ENCODE peak calls at places on chromosomes 7 and 10, in five cellular contexts. S, T, F, E and H are unnamed samples.

GRCh38 chr7:29955799-29956476 is 33.7 kb downstream of the SCRN1 start:
- DNase-seq in S (no peak), T (no peak), F (no peak), E (no peak), H (no peak)

GRCh38 chr10:77795426-77796055 is 131.0 kb downstream of the DLG5 start:
- DNase-seq in S (no peak), T (no peak), F (no peak), E (no peak), H (no peak)

GRCh38 chr10:73999703-74000102 is 1.8 kb downstream of the VCL start:
- DNase-seq in S (no peak), T (no peak), F (no peak), E (peak), H (no peak)

GRCh38 chr7:12881712-12882111 is 194.3 kb downstream of the ARL4A start:
- DNase-seq in S (no peak), T (no peak), F (no peak), E (no peak), H (no peak)

GRCh38 chr7:158028971-158029370 is 558.7 kb downstream of the PTPRN2 start:
- DNase-seq in S (no peak), T (no peak), F (no peak), E (no peak), H (no peak)

GRCh38 chr7:143480501-143480900 is 2.8 kb downstream of the TAS2R41 start:
- DNase-seq in S (no peak), T (no peak), F (no peak), E (no peak), H (no peak)

GRCh38 chr7:132932321-132933075 is 149.4 kb downstream of the CHCHD3 start:
- DNase-seq in S (no peak), T (no peak), F (no peak), E (no peak), H (no peak)

GRCh38 chr10:58998924-58999713 is 177.3 kb upstream of the PHYHIPL start:
- DNase-seq in S (no peak), T (no peak), F (no peak), E (no peak), H (no peak)

DNA sequence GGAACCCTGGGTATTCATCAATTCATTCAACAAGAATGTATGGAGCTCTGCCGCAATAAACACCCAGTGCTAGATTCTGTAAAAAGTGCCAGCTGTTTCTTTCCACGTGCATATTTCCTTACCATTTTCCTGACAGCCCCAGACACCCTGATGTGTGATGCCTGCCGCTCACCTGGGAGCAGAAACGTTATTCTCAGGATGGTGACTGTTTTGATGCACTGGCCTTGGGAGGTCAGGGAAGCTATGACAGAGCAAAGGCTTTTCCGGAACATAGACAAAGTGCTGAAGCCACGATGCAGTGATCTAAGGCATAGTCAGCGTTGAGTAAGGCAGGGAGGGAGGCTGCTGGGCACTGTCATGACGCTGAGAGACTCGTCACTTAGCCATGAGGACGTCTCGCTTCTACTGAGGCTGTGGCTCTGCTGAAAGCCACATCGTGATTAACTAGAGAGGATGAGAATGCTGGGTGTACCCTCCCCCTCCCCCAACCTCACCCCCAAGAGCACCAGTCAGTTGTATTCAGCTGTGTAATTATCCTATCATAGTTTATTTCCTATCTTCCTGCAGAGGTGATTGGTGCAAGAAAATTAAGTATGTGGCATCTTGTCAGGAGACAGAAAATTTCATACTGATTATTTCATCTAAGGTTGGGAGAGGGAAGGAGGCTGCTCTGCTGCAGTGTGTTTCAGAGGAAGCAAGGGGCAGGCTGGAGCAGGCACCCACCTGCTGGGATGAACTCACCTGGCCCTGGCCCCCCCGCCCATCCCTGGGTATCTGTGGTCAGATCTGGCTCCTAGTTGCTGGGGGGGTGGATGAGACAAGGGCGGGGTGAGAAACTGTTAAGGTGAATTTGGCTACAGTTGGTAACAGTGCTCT is 48.8 kb upstream of the SMNDC1 start:
- DNase-seq in S (no peak), T (no peak), F (peak), E (no peak), H (no peak)
- TF ChIP-seq FOXM1 in S (no peak), T (no peak), F (no peak), E (no peak), H (no peak)

DNA sequence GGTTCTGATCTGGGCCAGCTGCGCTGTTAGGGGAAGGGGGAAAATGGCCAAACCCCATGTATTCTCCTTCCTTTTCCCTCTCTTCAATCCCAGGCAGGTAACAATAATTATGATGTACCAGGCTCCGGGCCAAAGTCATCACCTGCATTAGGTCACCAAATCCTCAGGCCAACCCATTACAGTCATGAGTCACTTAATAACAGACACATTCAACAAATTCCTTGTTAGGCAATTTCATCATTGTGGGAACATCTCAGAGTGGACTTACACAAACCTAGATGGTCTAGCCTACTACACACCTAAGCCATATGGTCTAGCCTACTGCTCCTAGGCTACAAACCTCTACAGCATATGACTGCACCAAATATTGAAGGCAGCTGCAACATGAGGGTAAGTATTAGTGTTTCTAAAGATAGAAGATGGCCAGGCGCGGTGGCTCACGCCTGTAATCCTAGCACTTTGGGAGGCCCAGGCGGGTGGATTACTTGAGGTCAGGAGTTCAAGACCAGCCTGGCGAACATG is 2.2 kb upstream of the HSPB1 start:
- DNase-seq in S (no peak), T (no peak), F (no peak), E (peak), H (no peak)
- TF ChIP-seq FOXM1 in S (no peak), T (no peak), F (no peak), E (no peak), H (no peak)

DNA sequence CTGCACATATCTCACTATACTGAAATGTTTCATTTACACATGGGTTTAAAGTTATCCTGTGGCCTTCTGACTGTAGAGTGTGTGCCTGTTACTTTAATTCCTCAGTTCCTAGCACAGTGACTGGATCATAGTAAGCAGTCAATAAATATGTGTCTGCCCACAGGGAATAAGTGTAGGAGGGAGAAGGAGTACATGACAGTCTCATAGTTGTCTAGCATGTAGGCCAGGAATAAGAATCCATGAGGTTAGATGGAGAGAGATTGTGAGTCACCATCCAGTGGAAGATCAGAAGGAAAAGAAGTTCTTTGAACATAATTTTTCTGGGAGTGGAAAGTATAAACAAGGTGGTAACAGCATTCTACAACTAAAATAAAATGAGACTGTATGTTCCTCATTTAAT is 36.6 kb upstream of the SEMA3A start:
- DNase-seq in S (no peak), T (no peak), F (no peak), E (no peak), H (no peak)
- TF ChIP-seq FOXM1 in S (no peak), T (no peak), F (no peak), E (no peak), H (no peak)

GRCh38 chr10:3978174-3978573 is 193.2 kb upstream of the KLF6 start:
- DNase-seq in S (no peak), T (no peak), F (no peak), E (no peak), H (no peak)
- TF ChIP-seq FOXM1 in S (no peak), T (no peak), F (no peak), E (no peak), H (no peak)

DNA sequence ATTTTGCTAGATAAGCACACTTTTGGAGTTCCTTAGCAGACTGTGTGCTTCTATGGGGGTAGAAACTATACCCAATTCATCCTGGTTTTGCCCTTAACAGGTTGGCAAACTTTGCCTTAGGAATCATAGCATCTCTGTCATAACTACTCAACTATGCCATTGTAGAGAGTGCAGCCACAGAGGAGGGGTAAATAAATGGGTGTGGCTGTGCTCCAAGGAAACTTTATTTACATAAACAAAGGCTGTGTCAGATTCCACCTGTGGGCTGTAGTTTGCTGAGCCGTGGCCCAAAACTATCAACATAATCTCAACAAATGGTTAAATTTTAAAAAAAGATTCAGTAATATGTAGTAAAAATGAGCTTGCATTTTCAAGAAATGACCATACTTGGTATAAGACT is 51.6 kb upstream of the LAMB1 start:
- DNase-seq in S (no peak), T (no peak), F (no peak), E (no peak), H (no peak)
- TF ChIP-seq FOXM1 in S (no peak), T (no peak), F (no peak), E (no peak), H (no peak)

DNA sequence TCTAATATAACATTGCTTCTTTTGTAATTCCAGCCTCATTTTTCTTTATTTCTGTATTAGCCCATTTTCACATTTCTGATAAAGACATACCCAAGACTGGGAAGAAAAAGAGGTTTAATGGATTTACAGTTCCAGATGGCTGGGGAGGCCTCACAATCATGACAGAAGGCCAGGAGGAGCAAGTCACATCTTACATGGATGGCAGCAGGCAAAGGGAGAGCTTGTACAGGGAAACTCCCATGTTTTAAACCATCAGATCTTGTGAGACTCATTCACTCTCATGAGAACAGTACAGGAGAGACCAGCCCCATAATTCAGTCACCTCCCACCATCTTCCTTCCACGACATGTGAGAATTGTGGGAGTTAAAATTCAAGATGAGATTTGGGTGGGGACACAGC is 510.3 kb downstream of the CNTNAP2 start:
- DNase-seq in S (no peak), T (no peak), F (no peak), E (no peak), H (no peak)
- TF ChIP-seq FOXM1 in S (no peak), T (no peak), F (no peak), E (no peak), H (no peak)

GRCh38 chr10:15227611-15228372 is 59.3 kb upstream of the NMT2 start:
- DNase-seq in S (no peak), T (no peak), F (no peak), E (no peak), H (no peak)
- TF ChIP-seq FOXM1 in S (no peak), T (no peak), F (no peak), E (no peak), H (no peak)

GRCh38 chr10:29836396-29836795 is 201.6 kb upstream of the SVIL start:
- DNase-seq in S (no peak), T (no peak), F (no peak), E (no peak), H (no peak)
- TF ChIP-seq FOXM1 in S (no peak), T (no peak), F (no peak), E (no peak), H (no peak)

GRCh38 chr10:110746969-110747608 is 103.0 kb downstream of the RBM20 start:
- DNase-seq in S (no peak), T (no peak), F (no peak), E (no peak), H (no peak)

GRCh38 chr10:110748970-110749369 is 104.8 kb downstream of the RBM20 start:
- DNase-seq in S (no peak), T (no peak), F (no peak), E (no peak), H (no peak)

GRCh38 chr10:110747609-110748464 is 103.7 kb downstream of the RBM20 start:
- DNase-seq in S (no peak), T (no peak), F (no peak), E (no peak), H (no peak)

GRCh38 chr10:110744767-110745166 is 100.6 kb downstream of the RBM20 start:
- DNase-seq in S (no peak), T (no peak), F (no peak), E (no peak), H (no peak)

DNA sequence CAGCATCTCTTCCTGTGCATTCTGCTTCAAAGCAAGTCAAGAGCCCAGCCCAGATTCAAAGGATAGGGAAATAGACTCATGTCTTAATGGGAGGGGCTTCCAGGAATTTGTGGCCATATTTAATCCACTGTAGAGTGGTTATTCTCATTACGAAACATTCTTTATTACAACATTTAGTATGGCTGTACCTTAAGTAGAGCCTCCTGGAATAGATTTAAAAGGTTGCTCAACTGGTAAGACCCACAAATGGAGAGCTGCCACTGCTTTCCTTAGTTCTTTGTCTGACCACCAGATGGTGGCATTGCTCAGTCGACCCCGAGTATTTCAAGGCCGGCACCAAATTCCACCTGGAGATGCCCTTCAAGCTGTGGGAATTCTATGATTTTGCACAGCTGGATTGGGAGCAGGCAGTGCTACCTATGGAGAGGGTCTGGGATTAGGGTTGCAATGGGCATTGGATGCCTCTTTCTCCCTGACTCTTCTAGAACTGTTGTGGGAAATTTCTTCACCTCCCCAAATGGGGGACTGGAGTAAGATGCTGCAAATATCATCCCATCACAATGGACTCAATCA is 102.2 kb downstream of the RBM20 start:
- DNase-seq in S (peak), T (no peak), F (peak), E (peak), H (peak)
- TF ChIP-seq FOXM1 in S (no peak), T (peak), F (no peak), E (no peak), H (no peak)

GRCh38 chr10:49357895-49358294 is 38.0 kb downstream of the DRGX start:
- DNase-seq in S (no peak), T (no peak), F (no peak), E (no peak), H (no peak)

GRCh38 chr10:49361735-49362568 is 33.9 kb downstream of the DRGX start:
- DNase-seq in S (no peak), T (no peak), F (no peak), E (no peak), H (no peak)

GRCh38 chr10:49361178-49361554 is 34.7 kb downstream of the DRGX start:
- DNase-seq in S (no peak), T (no peak), F (no peak), E (no peak), H (no peak)

GRCh38 chr10:49360271-49361177 is 35.4 kb downstream of the DRGX start:
- DNase-seq in S (peak), T (no peak), F (no peak), E (no peak), H (no peak)

GRCh38 chr10:49359349-49360231 is 36.3 kb downstream of the DRGX start:
- DNase-seq in S (peak), T (no peak), F (no peak), E (peak), H (no peak)
- TF ChIP-seq FOXM1 in S (no peak), T (no peak), F (no peak), E (no peak), H (no peak)